ENCODE peak calls at places on chromosomes 16 and 17, in eight cellular contexts. T is astrocyte of the spinal cord; R is NCI-H1092; U is cardiac septum; M is stimulated activated CD8-positive, alpha-beta memory T cell treated with anti-CD3 and anti-CD28 coated beads, Interleukin-7, amount 100 ng/mL, for 1 hour; O is stomach; S is pancreas; I is IMR-90. V is an unnamed sample.

GRCh38 chr17:46943511-46944393 is 20.8 kb downstream of the GOSR2 start:
- DNase-seq in U (no peak), O (no peak), T (peak; percentile 20), R (no peak), M (no peak), S (no peak), I (peak; percentile 36), V (no peak)

GRCh38 chr17:79176792-79177601 is 102.4 kb downstream of the ENGASE start:
- DNase-seq in I (no peak), T (no peak), S (peak; percentile 48), O (no peak), U (no peak), R (no peak), M (no peak), V (no peak)

GRCh38 chr17:62309381-62309780 is 71.0 kb upstream of the EFCAB3 start:
- DNase-seq in T (no peak), U (no peak), M (no peak), S (no peak), R (no peak), I (no peak), O (no peak), V (no peak)

GRCh38 chr16:71426069-71426879 is 15.6 kb downstream of the TLE7 start:
- DNase-seq in O (no peak), S (peak; percentile 4), R (peak; percentile 55), M (no peak), I (peak; percentile 90), U (peak; percentile 59), T (peak; percentile 76), V (peak; percentile 77)

GRCh38 chr17:45965741-45966140 is 33.3 kb upstream of the STH start:
- DNase-seq in M (no peak), U (no peak), R (no peak), I (no peak), O (no peak), S (no peak), T (no peak), V (no peak)

GRCh38 chr16:48272837-48273421 is 25.6 kb upstream of the ABCC11 start:
- DNase-seq in R (no peak), U (no peak), O (no peak), S (no peak), T (no peak), I (no peak), M (no peak), V (no peak)

GRCh38 chr17:81473019-81473418 is 39.6 kb downstream of the ACTG1 start:
- DNase-seq in S (peak; percentile 68), M (no peak), R (no peak), U (no peak), I (no peak), O (peak; percentile 47), T (no peak), V (no peak)

GRCh38 chr17:17026163-17026562 is 16.1 kb upstream of the MPRIP start:
- DNase-seq in T (no peak), R (no peak), M (no peak), U (no peak), S (no peak), O (no peak), I (no peak), V (no peak)

GRCh38 chr17:7854851-7855642 is at the start of gene TMEM88:
- DNase-seq in T (no peak), I (no peak), S (peak; percentile 36), U (peak; percentile 76), M (no peak), O (no peak), R (no peak), V (no peak)

GRCh38 chr17:8443756-8444155 is 8.1 kb downstream of the NDEL1 start:
- DNase-seq in R (no peak), U (no peak), T (no peak), O (no peak), S (no peak), M (no peak), I (no peak), V (no peak)

GRCh38 chr16:84952335-84953050 is 58.8 kb downstream of the ZDHHC7 start:
- DNase-seq in S (peak; percentile 74), M (peak; percentile 37), I (peak; percentile 82), O (peak; percentile 85), R (peak; percentile 70), U (peak; percentile 86), T (peak; percentile 86), V (peak; percentile 42)

GRCh38 chr17:67399676-67400075 is 22.6 kb downstream of the PITPNC1 start:
- DNase-seq in U (no peak), R (no peak), O (no peak), M (no peak), I (no peak), S (no peak), T (no peak), V (no peak)

GRCh38 chr17:74268052-74268451 is 6.0 kb upstream of the DNAI2 start:
- DNase-seq in T (no peak), I (no peak), R (no peak), S (no peak), M (no peak), U (no peak), O (no peak), V (no peak)

GRCh38 chr17:73234746-73235145 is 26.9 kb downstream of the CPSF4L start:
- DNase-seq in S (no peak), U (no peak), O (no peak), M (no peak), T (no peak), R (no peak), I (no peak), V (no peak)